ENCODE peak calls at places on chromosomes 16 and 17, in four cellular contexts. N, F, R and O are unnamed samples.

GRCh38 chr16:48607056-48607825 is 2.7 kb downstream of the N4BP1 start:
- DNase-seq in R (no peak), F (peak; percentile 62), N (no peak), O (no peak)

GRCh38 chr17:34797724-34798123 is 163.5 kb downstream of the CCT6B start:
- DNase-seq in F (peak; percentile 3), R (no peak), N (no peak), O (no peak)

GRCh38 chr17:73503560-73503959 is 140.7 kb downstream of the SDK2 start:
- DNase-seq in R (no peak), N (peak; percentile 17), F (no peak), O (no peak)

GRCh38 chr16:19645557-19645981 is 72.5 kb downstream of the KNOP1 start:
- DNase-seq in F (peak; percentile 6), N (no peak), R (no peak), O (no peak)

GRCh38 chr17:81498953-81499600 is 13.5 kb downstream of the ACTG1 start:
- DNase-seq in R (no peak), N (no peak), F (no peak), O (no peak)

GRCh38 chr17:6548578-6549330 is 7.6 kb downstream of the PITPNM3 start:
- DNase-seq in N (no peak), R (no peak), F (peak; percentile 49), O (no peak)

GRCh38 chr17:12745481-12745880 is 43.8 kb upstream of the ARHGAP44 start:
- DNase-seq in N (no peak), R (no peak), F (no peak), O (no peak)

GRCh38 chr16:27491894-27492587 is 57.7 kb downstream of the GTF3C1 start:
- DNase-seq in N (peak; percentile 45), R (no peak), F (no peak), O (no peak)

GRCh38 chr17:7654832-7655540 is 4.3 kb downstream of the ATP1B2 start:
- DNase-seq in R (no peak), F (no peak), N (no peak), O (no peak)

GRCh38 chr17:2292100-2292499 is 11.5 kb downstream of the SMG6 start:
- DNase-seq in F (no peak), R (no peak), N (no peak), O (no peak)

GRCh38 chr17:66790476-66791061 is 44.3 kb upstream of the CACNG5 start:
- DNase-seq in N (no peak), F (no peak), R (no peak), O (no peak)

GRCh38 chr17:21396237-21396636 is 20.1 kb downstream of the KCNJ12 start:
- DNase-seq in F (no peak), R (no peak), N (no peak), O (no peak)

GRCh38 chr17:8386841-8387240 is 3.8 kb upstream of the RPL26 start:
- DNase-seq in N (no peak), F (no peak), R (no peak), O (no peak)

GRCh38 chr17:79715318-79716182 is 15.2 kb upstream of the ENPP7 start:
- DNase-seq in R (no peak), N (no peak), F (no peak), O (no peak)

GRCh38 chr16:53743149-53743566 is 39.2 kb downstream of the FTO start:
- DNase-seq in N (no peak), F (peak; percentile 17), R (no peak), O (no peak)

GRCh38 chr16:72875291-72876036 is 172.5 kb downstream of the ZFHX3 start:
- DNase-seq in N (no peak), R (no peak), F (no peak), O (no peak)

GRCh38 chr17:15083225-15083624 is 181.9 kb downstream of the PMP22 start:
- DNase-seq in N (no peak), R (no peak), F (no peak), O (no peak)

GRCh38 chr16:85313541-85314208 is 201.4 kb upstream of the CIBAR2 start:
- DNase-seq in F (peak; percentile 76), R (no peak), N (no peak), O (no peak)

GRCh38 chr16:70770968-70771552 is 29.9 kb downstream of the VAC14 start:
- DNase-seq in N (no peak), R (peak; percentile 78), F (peak; percentile 65), O (no peak)

GRCh38 chr17:76515291-76515949 is 14.2 kb upstream of the RHBDF2 start:
- DNase-seq in R (peak; percentile 91), F (peak; percentile 46), N (peak; percentile 92), O (peak; percentile 91)

GRCh38 chr16:53518550-53519416 is 15.8 kb upstream of the AKTIP start:
- DNase-seq in N (no peak), R (peak; percentile 67), F (no peak), O (no peak)

GRCh38 chr16:15924996-15925395 is 24.4 kb upstream of the ABCC1 start:
- DNase-seq in F (peak; percentile 87), N (no peak), R (no peak), O (no peak)

GRCh38 chr17:77609553-77610517 is 348.7 kb upstream of the TNRC6C start:
- DNase-seq in R (peak; percentile 68), F (no peak), N (no peak), O (peak; percentile 40)

GRCh38 chr17:63774141-63774981 is at the start of gene DDX42:
- DNase-seq in N (peak; percentile 97), R (peak; percentile 93), F (peak; percentile 61), O (peak; percentile 94)

GRCh38 chr16:27579086-27579980 is 29.4 kb downstream of the KATNIP start:
- DNase-seq in N (no peak), R (no peak), F (peak; percentile 54), O (no peak)

GRCh38 chr17:76968707-76969597 is 100.7 kb downstream of the MGAT5B start:
- DNase-seq in R (no peak), F (peak; percentile 29), N (peak; percentile 82), O (no peak)

GRCh38 chr16:85557976-85558589 is 55.0 kb upstream of the GSE1 start:
- DNase-seq in N (no peak), F (peak; percentile 81), R (no peak), O (no peak)

GRCh38 chr16:24980077-24980793 is 34.9 kb downstream of the ARHGAP17 start:
- DNase-seq in N (no peak), F (no peak), R (peak; percentile 56), O (no peak)

GRCh38 chr16:3458278-3458851 is 14.9 kb downstream of the NAA60 start:
- DNase-seq in N (peak; percentile 81), F (peak; percentile 44), R (peak; percentile 64), O (no peak)

GRCh38 chr17:43423777-43424455 is 25.1 kb downstream of the ARL4D start:
- DNase-seq in R (no peak), N (no peak), F (no peak), O (no peak)

GRCh38 chr16:57305159-57305811 is 20.8 kb upstream of the PLLP start:
- DNase-seq in R (peak; percentile 95), N (no peak), F (peak; percentile 37), O (peak; percentile 95)

GRCh38 chr17:43175213-43176118 is 4.5 kb downstream of the NBR1 start:
- DNase-seq in R (no peak), N (no peak), F (no peak), O (no peak)

GRCh38 chr17:28466521-28467048 is 6.9 kb upstream of the SLC13A2 start:
- DNase-seq in N (no peak), F (no peak), R (no peak), O (no peak)

GRCh38 chr17:43360376-43360738 is 38.4 kb upstream of the ARL4D start:
- DNase-seq in N (no peak), R (peak; percentile 90), F (no peak), O (peak; percentile 85)

GRCh38 chr16:17571499-17572093 is 100.8 kb upstream of the XYLT1 start:
- DNase-seq in F (no peak), N (no peak), R (no peak), O (no peak)

GRCh38 chr17:63178530-63178929 is 212.5 kb downstream of the TANC2 start:
- DNase-seq in F (no peak), R (no peak), N (no peak), O (no peak)

DNA sequence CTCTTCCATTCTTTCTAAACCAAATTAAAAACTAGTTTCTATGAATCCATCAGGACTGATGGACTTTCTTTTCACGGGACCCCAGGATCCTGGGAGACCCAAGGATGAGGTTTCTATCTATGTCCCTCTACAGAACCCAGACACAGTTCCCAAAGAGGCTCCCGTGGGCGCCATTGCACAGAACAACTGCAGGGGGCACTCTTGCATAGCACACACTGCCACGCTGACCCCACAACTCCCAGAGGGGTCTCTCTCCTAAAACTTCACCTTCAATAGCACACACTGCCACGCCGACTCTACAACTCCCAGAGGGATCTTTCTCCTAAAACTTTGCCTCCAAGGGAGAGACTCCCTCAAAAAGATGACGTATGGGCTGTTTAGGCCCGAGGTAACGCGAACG is 9.0 kb downstream of the ABR start:
- DNase-seq in R (no peak), N (no peak), F (no peak), O (no peak)
- TF ChIP-seq CTCF in R (no peak), N (no peak), F (no peak), O (no peak)

GRCh38 chr17:32806646-32807045 is 70.3 kb downstream of the MYO1D start:
- DNase-seq in R (no peak), F (no peak), N (no peak), O (no peak)
- H3K27ac ChIP-seq in R (peak overlapping the region; percentile 26), F (no peak overlapping the region), N (no peak overlapping the region), O (no peak overlapping the region)

GRCh38 chr17:9465216-9465921 is 110.3 kb downstream of the STX8 start:
- DNase-seq in R (peak; percentile 73), F (no peak), N (no peak), O (no peak)
- TF ChIP-seq CTCF in R (no peak), F (no peak), N (no peak), O (no peak)

GRCh38 chr17:49674507-49674906 is 3.4 kb downstream of the SPOP start:
- DNase-seq in N (no peak), R (no peak), F (no peak), O (no peak)
- H3K27ac ChIP-seq in N (no peak overlapping the region), R (peak overlapping the region; percentile 33), F (no peak overlapping the region), O (peak overlapping the region; percentile 96)

DNA sequence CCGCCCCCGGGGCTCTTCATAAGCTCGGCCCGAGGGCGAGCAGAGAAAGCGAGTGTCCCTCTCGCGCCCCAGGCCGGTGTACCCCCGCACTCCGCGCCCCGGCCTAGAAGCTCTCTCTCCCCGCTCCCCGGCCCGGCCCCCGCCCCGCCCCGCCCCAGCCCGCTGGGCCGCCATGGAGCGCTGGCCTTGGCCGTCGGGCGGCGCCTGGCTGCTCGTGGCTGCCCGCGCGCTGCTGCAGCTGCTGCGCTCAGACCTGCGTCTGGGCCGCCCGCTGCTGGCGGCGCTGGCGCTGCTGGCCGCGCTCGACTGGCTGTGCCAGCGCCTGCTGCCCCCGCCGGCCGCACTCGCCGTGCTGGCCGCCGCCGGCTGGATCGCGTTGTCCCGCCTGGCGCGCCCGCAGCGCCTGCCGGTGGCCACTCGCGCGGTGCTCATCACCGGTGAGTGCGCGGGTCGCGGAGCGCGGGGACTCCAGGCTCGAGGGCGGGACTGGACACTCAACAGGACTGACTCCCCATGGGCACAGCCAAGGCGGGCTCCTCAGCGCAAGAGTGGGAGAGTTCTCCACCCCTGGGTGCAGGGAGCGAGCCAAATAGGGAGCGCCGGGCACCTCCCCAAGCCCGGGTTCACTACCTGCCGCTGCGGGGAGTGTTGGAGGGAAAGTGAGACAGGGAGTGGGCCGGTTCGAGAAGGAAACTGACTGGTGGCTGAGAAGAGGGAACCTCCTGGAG is at the start of gene HSD11B2:
- DNase-seq in R (no peak), N (peak; percentile 87), F (peak; percentile 82), O (no peak)
- TF ChIP-seq CTCF in R (no peak), N (no peak), F (no peak), O (no peak)